ENCODE peak calls at places on chromosomes 7 and 10, in seven cellular contexts. F is GM12864, Z is AG04450, U is ascending aorta, R is tibial nerve, I is PC-9, W is endodermal cell. X is an unnamed sample.

GRCh38 chr10:132942101-132942739 is at the start of gene CFAP46:
- DNase-seq in F (no peak), Z (no peak), U (no peak), R (no peak), I (no peak), W (peak), X (peak)

GRCh38 chr7:8177109-8177933 is 84.6 kb downstream of the ICA1 start:
- DNase-seq in F (peak), Z (no peak), U (no peak), R (no peak), I (no peak), W (no peak), X (no peak)

GRCh38 chr7:94710256-94710655 is 54.3 kb upstream of the SGCE start:
- DNase-seq in F (no peak), Z (no peak), U (no peak), R (no peak), I (no peak), W (no peak), X (peak)

GRCh38 chr7:51127618-51127904 is 189.0 kb downstream of the COBL start:
- DNase-seq in F (no peak), Z (no peak), U (no peak), R (no peak), I (no peak), W (peak), X (no peak)

GRCh38 chr7:93551931-93552330 is 22.6 kb downstream of the CALCR start:
- DNase-seq in F (no peak), Z (no peak), U (no peak), R (no peak), I (peak), W (no peak), X (no peak)

GRCh38 chr7:121303422-121304171 is 25.2 kb upstream of the WNT16 start:
- DNase-seq in F (no peak), Z (no peak), U (no peak), R (no peak), I (no peak), W (no peak), X (no peak)

GRCh38 chr10:634256-634655 is 55.2 kb downstream of the DIP2C start:
- DNase-seq in F (no peak), Z (no peak), U (no peak), R (no peak), I (no peak), W (no peak), X (no peak)

GRCh38 chr10:60283397-60283796 is 106.3 kb downstream of the ANK3 start:
- DNase-seq in F (no peak), Z (no peak), U (no peak), R (no peak), I (peak), W (no peak), X (no peak)

GRCh38 chr10:126309193-126309592 is 79.1 kb downstream of the ADAM12 start:
- DNase-seq in F (no peak), Z (no peak), U (no peak), R (no peak), I (no peak), W (no peak), X (no peak)

GRCh38 chr7:157831901-157832810 is 495.4 kb downstream of the DNAJB6 start:
- DNase-seq in F (no peak), Z (no peak), U (no peak), R (no peak), I (no peak), W (no peak), X (no peak)

GRCh38 chr10:115566867-115567266 is 473.7 kb downstream of the ATRNL1 start:
- DNase-seq in F (no peak), Z (no peak), U (no peak), R (no peak), I (peak), W (no peak), X (no peak)

DNA sequence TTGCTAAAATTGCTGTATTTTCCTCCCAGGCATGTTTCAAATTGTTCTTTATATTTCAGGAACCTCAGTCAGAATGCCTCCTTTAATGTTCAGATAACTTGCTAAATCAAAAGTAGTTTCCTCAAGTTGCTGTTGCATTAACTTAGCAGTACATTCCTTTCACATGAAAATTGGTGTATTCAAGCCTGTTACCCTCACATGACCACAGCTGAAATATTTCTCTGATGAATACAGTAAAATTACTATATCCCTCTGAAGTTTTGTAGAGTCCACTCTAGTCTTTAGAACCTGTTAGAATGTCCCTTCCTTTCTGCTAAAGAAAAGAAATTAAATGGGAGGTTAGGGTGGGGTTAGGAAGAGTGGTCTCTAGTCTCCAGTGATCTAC is 24.5 kb upstream of the C1GALT1 start:
- DNase-seq in F (no peak), Z (no peak), U (no peak), R (no peak), I (peak), W (no peak), X (peak)
- H3K4me3 ChIP-seq in F (peak), Z (peak), U (no peak), R (no peak), I (no peak), W (no peak), X (no peak)

GRCh38 chr10:86522385-86522855 is 828 bp upstream of the WAPL start:
- DNase-seq in F (no peak), Z (no peak), U (no peak), R (no peak), I (no peak), W (no peak), X (peak)

GRCh38 chr10:86521620-86522384 is at the start of gene WAPL:
- DNase-seq in F (peak), Z (peak), U (peak), R (peak), I (peak), W (peak), X (peak)

GRCh38 chr10:86524225-86524982 is 2.8 kb upstream of the WAPL start:
- DNase-seq in F (no peak), Z (no peak), U (no peak), R (no peak), I (no peak), W (no peak), X (no peak)

GRCh38 chr10:86520871-86521619 is 547 bp downstream of the WAPL start:
- DNase-seq in F (no peak), Z (no peak), U (no peak), R (peak), I (peak), W (peak), X (peak)

GRCh38 chr10:86523348-86523747 is 1.8 kb upstream of the WAPL start:
- DNase-seq in F (no peak), Z (no peak), U (no peak), R (no peak), I (no peak), W (no peak), X (peak)
- TF ChIP-seq CTCF in F (peak), Z (peak), U (no peak), R (no peak), I (peak), W (peak), X (peak)

DNA sequence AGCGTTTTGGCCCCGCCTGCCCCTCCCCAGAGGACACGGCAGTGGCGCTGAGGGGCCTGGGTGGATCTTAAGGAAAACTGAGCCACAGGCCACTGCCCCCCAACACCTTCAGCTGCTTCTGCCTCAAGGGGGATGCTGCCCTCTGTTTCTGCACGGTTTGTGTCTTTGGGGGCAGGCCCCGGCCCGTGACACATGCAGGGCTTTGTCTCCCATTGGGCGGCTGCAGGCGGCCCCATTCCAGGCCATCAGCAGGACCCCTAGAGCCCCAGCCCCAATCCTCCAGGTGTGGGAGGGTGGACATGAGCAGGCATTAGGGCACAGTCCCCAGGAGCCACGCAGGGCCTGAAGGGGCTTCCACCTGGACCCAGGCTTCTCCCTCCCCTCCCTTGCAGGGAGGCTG is 25.3 kb upstream of the PPP2R2D start:
- DNase-seq in F (no peak), Z (no peak), U (no peak), R (no peak), I (no peak), W (peak), X (no peak)
- H3K4me3 ChIP-seq in F (no peak), Z (no peak), U (no peak), R (no peak), I (no peak), W (no peak), X (no peak)

GRCh38 chr7:91912500-91912899 is 28.2 kb upstream of the AKAP9 start:
- DNase-seq in F (no peak), Z (no peak), U (no peak), R (no peak), I (no peak), W (no peak), X (peak)

GRCh38 chr7:91916068-91916440 is 24.6 kb upstream of the AKAP9 start:
- DNase-seq in F (no peak), Z (no peak), U (no peak), R (no peak), I (no peak), W (no peak), X (no peak)

GRCh38 chr7:91911121-91911520 is 29.5 kb upstream of the AKAP9 start:
- DNase-seq in F (no peak), Z (no peak), U (no peak), R (no peak), I (no peak), W (no peak), X (no peak)

GRCh38 chr7:91915401-91916067 is 25.1 kb upstream of the AKAP9 start:
- DNase-seq in F (no peak), Z (no peak), U (no peak), R (no peak), I (no peak), W (no peak), X (peak)

GRCh38 chr7:91913612-91914011 is 27.1 kb upstream of the AKAP9 start:
- DNase-seq in F (no peak), Z (no peak), U (no peak), R (no peak), I (no peak), W (no peak), X (peak)
- TF ChIP-seq CTCF in F (no peak), Z (no peak), U (no peak), R (no peak), I (no peak), W (no peak), X (no peak)

GRCh38 chr10:68668231-68668630 is 52.8 kb upstream of the CCAR1 start:
- DNase-seq in F (no peak), Z (no peak), U (no peak), R (no peak), I (no peak), W (no peak), X (no peak)
- H3K4me3 ChIP-seq in F (no peak), Z (no peak), U (no peak), R (no peak), I (no peak), W (no peak), X (no peak)

GRCh38 chr7:31663072-31663471 is 23.9 kb upstream of the PPP1R17 start:
- DNase-seq in F (no peak), Z (no peak), U (no peak), R (no peak), I (no peak), W (peak), X (no peak)
- TF ChIP-seq CTCF in F (no peak), Z (no peak), U (no peak), R (no peak), I (no peak), W (peak), X (no peak)

X was measured in choroid plexus epithelial cell.